ENCODE peak calls at places on chromosome 2, in eight cellular contexts. M is CD8-positive, alpha-beta T cell; B is endodermal cell; E is gastrocnemius medialis; H is pancreas; I is thoracic aorta; X is fibroblast of lung; O is hepatocyte. Y is an unnamed sample.

GRCh38 chr2:161367675-161368074 is 48.4 kb upstream of the TBR1 start:
- DNase-seq in M (no peak), B (no peak), E (no peak), H (no peak), I (no peak), X (no peak), O (no peak), Y (no peak)

GRCh38 chr2:142868281-142868762 is 9.1 kb upstream of the KYNU start:
- DNase-seq in M (no peak), B (no peak), E (peak; percentile 24), H (peak; percentile 31), I (no peak), X (no peak), O (no peak), Y (no peak)

GRCh38 chr2:128593518-128594272 is 275.0 kb upstream of the HS6ST1 start:
- DNase-seq in M (no peak), B (no peak), E (no peak), H (no peak), I (no peak), X (peak; percentile 52), O (peak; percentile 53), Y (no peak)

GRCh38 chr2:233244818-233245217 is 6.7 kb upstream of the ATG16L1 start:
- DNase-seq in M (no peak), B (no peak), E (no peak), H (no peak), I (no peak), X (peak; percentile 25), O (no peak), Y (no peak)

GRCh38 chr2:26914286-26914962 is 56.0 kb upstream of the MAPRE3 start:
- DNase-seq in M (no peak), B (peak; percentile 65), E (no peak), H (no peak), I (no peak), X (no peak), O (no peak), Y (no peak)

GRCh38 chr2:149191915-149192314 is 138.5 kb upstream of the LYPD6 start:
- DNase-seq in M (no peak), B (no peak), E (no peak), H (no peak), I (no peak), X (no peak), O (no peak), Y (no peak)

GRCh38 chr2:217332866-217333265 is 473.0 kb upstream of the TNP1 start:
- DNase-seq in M (no peak), B (no peak), E (no peak), H (no peak), I (no peak), X (no peak), O (no peak), Y (no peak)

GRCh38 chr2:17749753-17750438 is 3.7 kb downstream of the SMC6 start:
- DNase-seq in M (no peak), B (no peak), E (no peak), H (no peak), I (no peak), X (no peak), O (no peak), Y (no peak)

GRCh38 chr2:127085260-127085666 is 21.7 kb downstream of the BIN1 start:
- DNase-seq in M (no peak), B (no peak), E (no peak), H (no peak), I (no peak), X (peak; percentile 41), O (peak; percentile 74), Y (no peak)

GRCh38 chr2:126851756-126852155 is 46.9 kb upstream of the TEX51 start:
- DNase-seq in M (no peak), B (no peak), E (no peak), H (no peak), I (no peak), X (no peak), O (no peak), Y (no peak)

GRCh38 chr2:239306274-239307220 is 94.3 kb downstream of the HDAC4 start:
- DNase-seq in M (no peak), B (peak; percentile 30), E (peak; percentile 87), H (no peak), I (no peak), X (no peak), O (no peak), Y (no peak)

GRCh38 chr2:56369316-56369715 is 185.5 kb downstream of the CCDC85A start:
- DNase-seq in M (no peak), B (no peak), E (no peak), H (no peak), I (no peak), X (peak; percentile 61), O (no peak), Y (no peak)

GRCh38 chr2:158936978-158937377 is 31.5 kb upstream of the TANC1 start:
- DNase-seq in M (no peak), B (no peak), E (no peak), H (no peak), I (no peak), X (peak; percentile 88), O (peak; percentile 42), Y (no peak)

GRCh38 chr2:162787616-162788015 is 51.0 kb downstream of the KCNH7 start:
- DNase-seq in M (no peak), B (no peak), E (no peak), H (no peak), I (no peak), X (no peak), O (no peak), Y (peak; percentile 0)

GRCh38 chr2:58913082-58913726 is 672.1 kb upstream of the FANCL start:
- DNase-seq in M (no peak), B (no peak), E (no peak), H (no peak), I (no peak), X (no peak), O (no peak), Y (no peak)

GRCh38 chr2:159613515-159614336 is 2.6 kb downstream of the BAZ2B start:
- DNase-seq in M (no peak), B (no peak), E (no peak), H (no peak), I (no peak), X (peak; percentile 48), O (peak; percentile 26), Y (no peak)

GRCh38 chr2:235666240-235666781 is 172.5 kb downstream of the AGAP1 start:
- DNase-seq in M (no peak), B (peak; percentile 81), E (no peak), H (no peak), I (no peak), X (peak; percentile 95), O (peak; percentile 78), Y (no peak)

GRCh38 chr2:19099181-19099580 is 259.2 kb downstream of the OSR1 start:
- DNase-seq in M (no peak), B (no peak), E (no peak), H (no peak), I (no peak), X (no peak), O (no peak), Y (no peak)

GRCh38 chr2:120830096-120830830 is 94.6 kb downstream of the GLI2 start:
- DNase-seq in M (no peak), B (no peak), E (no peak), H (no peak), I (no peak), X (no peak), O (no peak), Y (no peak)

GRCh38 chr2:216034065-216034464 is 20.7 kb upstream of the MREG start:
- DNase-seq in M (peak; percentile 74), B (peak; percentile 95), E (no peak), H (peak; percentile 57), I (no peak), X (peak; percentile 61), O (peak; percentile 73), Y (peak; percentile 42)

DNA sequence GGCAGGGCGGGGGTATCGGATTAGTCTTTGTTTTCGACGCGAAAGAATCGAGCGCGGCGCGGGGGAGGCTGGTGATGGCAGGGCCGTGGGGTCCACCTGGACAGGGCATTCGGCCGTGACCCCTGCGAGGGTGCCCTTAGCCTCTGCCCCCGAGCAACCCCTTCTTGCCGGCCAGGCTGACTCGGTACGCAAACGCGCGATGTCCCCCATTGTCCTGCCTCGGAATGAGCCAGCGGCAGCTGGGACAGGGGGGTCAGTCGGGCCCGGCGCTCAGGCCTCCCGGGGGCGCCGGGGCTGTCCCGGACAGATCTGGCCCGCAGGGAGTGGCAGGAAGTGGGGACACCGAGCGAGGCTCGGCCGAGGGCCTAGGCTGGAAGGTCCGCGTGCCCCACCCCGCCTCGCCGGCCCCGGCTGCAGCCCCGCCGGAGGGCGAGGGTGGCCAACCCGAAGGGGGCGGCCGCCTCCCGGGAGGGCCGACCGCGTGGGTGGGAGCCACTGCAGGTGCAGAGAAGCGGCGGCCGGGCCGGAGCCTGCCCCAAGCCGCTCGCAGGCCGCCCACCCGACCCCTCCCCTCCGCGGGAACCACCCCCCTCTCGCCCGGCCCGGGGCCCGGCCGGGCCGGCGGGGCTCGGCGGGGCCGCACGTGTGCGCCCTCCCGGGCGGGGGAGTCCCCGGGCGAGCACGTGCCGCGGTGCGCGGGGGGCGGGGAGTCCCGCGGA is at the start of gene TET3:
- DNase-seq in M (peak; percentile 60), B (peak; percentile 79), E (no peak), H (peak; percentile 68), I (no peak), X (no peak), O (peak; percentile 81), Y (no peak)
- H3K4me1 ChIP-seq in M (peaks cover 78% of the 10 kb centered on the region), B (peaks cover 18% of the 10 kb centered on the region), E (peaks cover 41% of the 10 kb centered on the region), H (peaks cover 31% of the 10 kb centered on the region), I (peaks cover 29% of the 10 kb centered on the region), X (peaks cover 14% of the 10 kb centered on the region), O (peaks cover 64% of the 10 kb centered on the region), Y (peaks cover 50% of the 10 kb centered on the region)

DNA sequence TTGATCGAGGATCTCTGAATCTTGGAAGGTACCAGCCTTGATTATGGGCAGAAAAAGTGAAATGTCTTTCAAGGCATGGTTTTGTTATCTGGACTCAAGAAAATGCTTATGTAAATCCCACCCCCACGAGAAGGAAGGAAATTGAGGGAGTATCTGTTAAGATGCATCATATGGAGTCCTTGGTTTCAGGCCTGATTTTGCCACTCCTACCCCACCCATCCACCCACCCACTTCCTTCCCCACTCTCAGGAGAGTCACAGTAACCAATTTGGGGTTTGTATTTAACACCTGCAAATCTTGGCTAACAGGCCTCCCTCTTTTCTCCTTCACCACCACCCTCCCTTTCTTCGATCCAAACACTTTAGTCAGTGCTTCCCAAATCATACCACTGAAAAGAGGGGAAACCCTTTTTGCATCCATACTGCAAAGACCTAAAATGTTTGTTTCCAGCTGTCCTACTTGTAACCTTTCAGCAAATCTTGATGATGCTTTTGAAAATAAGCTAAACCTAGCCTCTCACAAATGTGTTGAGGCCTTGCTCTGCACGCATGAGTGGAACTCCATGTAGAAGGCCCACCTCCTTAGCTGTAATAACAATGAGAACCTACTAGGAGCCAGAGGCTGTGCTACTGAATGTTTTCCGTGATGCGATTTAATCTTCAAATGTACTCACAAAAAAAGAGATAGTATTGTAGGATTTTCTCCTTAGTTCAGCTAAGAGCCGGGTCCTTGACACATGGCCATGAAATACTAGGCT is 34.8 kb downstream of the POU3F3 start:
- DNase-seq in M (no peak), B (no peak), E (no peak), H (no peak), I (no peak), X (no peak), O (no peak), Y (no peak)
- H3K27me3 ChIP-seq in M (no peaks in the 10 kb centered on the region), B (no peaks in the 10 kb centered on the region), E (peaks cover 9% of the 10 kb centered on the region), H (no peaks in the 10 kb centered on the region), I (no peaks in the 10 kb centered on the region), X (no peaks in the 10 kb centered on the region), O (peaks cover 9% of the 10 kb centered on the region), Y (no peaks in the 10 kb centered on the region)

GRCh38 chr2:106161938-106162814 is 31.9 kb downstream of the UXS1 start:
- DNase-seq in M (no peak), B (no peak), E (peak; percentile 41), H (peak; percentile 62), I (no peak), X (peak; percentile 47), O (peak; percentile 84), Y (no peak)
- H3K4me1 ChIP-seq in M (peaks cover 89% of the 10 kb centered on the region), B (no peaks in the 10 kb centered on the region), E (peaks cover 16% of the 10 kb centered on the region), H (peaks cover 6% of the 10 kb centered on the region), I (no peaks in the 10 kb centered on the region), X (peaks cover 3% of the 10 kb centered on the region), O (peaks cover 31% of the 10 kb centered on the region), Y (peaks cover 39% of the 10 kb centered on the region)

GRCh38 chr2:110713508-110714362 is 18.6 kb upstream of the ACOXL start:
- DNase-seq in M (no peak), B (no peak), E (no peak), H (no peak), I (no peak), X (no peak), O (peak; percentile 67), Y (no peak)
- H3K27me3 ChIP-seq in M (no peaks in the 10 kb centered on the region), B (no peaks in the 10 kb centered on the region), E (no peaks in the 10 kb centered on the region), H (no peaks in the 10 kb centered on the region), I (no peaks in the 10 kb centered on the region), X (peaks cover 13% of the 10 kb centered on the region), O (no peaks in the 10 kb centered on the region), Y (no peaks in the 10 kb centered on the region)

Y was measured in effector memory CD4-positive, alpha-beta T cell.